ENCODE peak calls at places on chromosomes 12 and 14, in eight cellular contexts. Q, C, R, T, Y, P, V and M are unnamed samples.

GRCh38 chr12:70618371-70618770 is 18.9 kb downstream of the PTPRB start:
- DNase-seq in Q (no peak), C (no peak), R (no peak), T (no peak), Y (no peak), P (no peak), V (no peak), M (peak)

GRCh38 chr14:58501214-58501816 is 73.8 kb downstream of the KIAA0586 start:
- DNase-seq in Q (peak), C (peak), R (no peak), T (peak), Y (peak), P (peak), V (peak), M (peak)

GRCh38 chr12:79763748-79764452 is 73.1 kb upstream of the PAWR start:
- DNase-seq in Q (no peak), C (no peak), R (no peak), T (peak), Y (no peak), P (no peak), V (peak), M (peak)

GRCh38 chr12:126337556-126337955 is 1272.3 kb downstream of the AACS start:
- DNase-seq in Q (peak), C (peak), R (no peak), T (peak), Y (peak), P (peak), V (peak), M (peak)

GRCh38 chr14:59130472-59130871 is 58.0 kb upstream of the DAAM1 start:
- DNase-seq in Q (no peak), C (peak), R (no peak), T (no peak), Y (no peak), P (no peak), V (no peak), M (no peak)

GRCh38 chr14:89041245-89041585 is 216.8 kb downstream of the TTC8 start:
- DNase-seq in Q (no peak), C (no peak), R (no peak), T (no peak), Y (no peak), P (no peak), V (no peak), M (no peak)

GRCh38 chr12:103852498-103852992 is 11.5 kb upstream of the NT5DC3 start:
- DNase-seq in Q (no peak), C (peak), R (no peak), T (no peak), Y (no peak), P (peak), V (peak), M (no peak)

GRCh38 chr12:131460516-131460915 is 250.4 kb upstream of the SFSWAP start:
- DNase-seq in Q (no peak), C (no peak), R (no peak), T (no peak), Y (no peak), P (no peak), V (no peak), M (no peak)

GRCh38 chr12:9706081-9706685 is 26.7 kb downstream of the CLECL1 start:
- DNase-seq in Q (peak), C (no peak), R (no peak), T (no peak), Y (no peak), P (peak), V (no peak), M (no peak)

GRCh38 chr12:107329569-107330324 is 236.4 kb upstream of the CRY1 start:
- DNase-seq in Q (no peak), C (no peak), R (no peak), T (no peak), Y (peak), P (peak), V (no peak), M (peak)

GRCh38 chr14:93106541-93107156 is 9.1 kb downstream of the ITPK1 start:
- DNase-seq in Q (no peak), C (no peak), R (no peak), T (no peak), Y (no peak), P (no peak), V (no peak), M (no peak)

GRCh38 chr12:120737557-120738251 is 12.1 kb downstream of the ACADS start:
- DNase-seq in Q (no peak), C (no peak), R (no peak), T (no peak), Y (no peak), P (peak), V (peak), M (no peak)

GRCh38 chr12:105120551-105120950 is 13.0 kb downstream of the WASHC4 start:
- DNase-seq in Q (no peak), C (no peak), R (no peak), T (no peak), Y (peak), P (peak), V (peak), M (no peak)

GRCh38 chr12:25741917-25742316 is 188.8 kb upstream of the LMNTD1 start:
- DNase-seq in Q (no peak), C (no peak), R (no peak), T (no peak), Y (no peak), P (no peak), V (no peak), M (no peak)

GRCh38 chr14:38124496-38124895 is 83.2 kb upstream of the SSTR1 start:
- DNase-seq in Q (no peak), C (no peak), R (no peak), T (no peak), Y (no peak), P (no peak), V (no peak), M (no peak)

GRCh38 chr12:50708619-50709018 is 55.3 kb upstream of the ATF1 start:
- DNase-seq in Q (no peak), C (no peak), R (no peak), T (no peak), Y (no peak), P (no peak), V (no peak), M (no peak)

GRCh38 chr14:55097894-55098560 is 31.0 kb upstream of the LGALS3 start:
- DNase-seq in Q (peak), C (no peak), R (peak), T (no peak), Y (no peak), P (no peak), V (no peak), M (no peak)

GRCh38 chr12:12502813-12503146 is 59.9 kb downstream of the DUSP16 start:
- DNase-seq in Q (no peak), C (no peak), R (no peak), T (no peak), Y (no peak), P (no peak), V (no peak), M (no peak)

GRCh38 chr12:53287741-53288216 is 7.6 kb upstream of the PFDN5 start:
- DNase-seq in Q (peak), C (no peak), R (peak), T (peak), Y (peak), P (peak), V (peak), M (peak)

GRCh38 chr14:104870368-104871144 is 5.5 kb downstream of the CEP170B start:
- DNase-seq in Q (no peak), C (no peak), R (no peak), T (no peak), Y (no peak), P (no peak), V (no peak), M (no peak)

GRCh38 chr14:87503711-87504110 is 489.3 kb downstream of the GALC start:
- DNase-seq in Q (no peak), C (no peak), R (no peak), T (no peak), Y (no peak), P (no peak), V (no peak), M (no peak)

GRCh38 chr12:92360543-92360942 is 214.9 kb upstream of the BTG1 start:
- DNase-seq in Q (peak), C (no peak), R (no peak), T (no peak), Y (no peak), P (peak), V (no peak), M (no peak)

GRCh38 chr12:14785568-14785967 is 17.7 kb downstream of the WBP11 start:
- DNase-seq in Q (no peak), C (no peak), R (no peak), T (no peak), Y (no peak), P (no peak), V (no peak), M (no peak)

GRCh38 chr12:103881261-103881660 is 40.2 kb upstream of the NT5DC3 start:
- DNase-seq in Q (no peak), C (peak), R (no peak), T (no peak), Y (no peak), P (no peak), V (no peak), M (no peak)

GRCh38 chr14:31038521-31039166 is 12.5 kb upstream of the STRN3 start:
- DNase-seq in Q (no peak), C (peak), R (no peak), T (no peak), Y (no peak), P (no peak), V (peak), M (peak)

GRCh38 chr12:124088232-124088907 is 115.4 kb downstream of the ZNF664 start:
- DNase-seq in Q (no peak), C (no peak), R (no peak), T (no peak), Y (no peak), P (no peak), V (no peak), M (no peak)

GRCh38 chr14:94213021-94213420 is 38.9 kb downstream of the PPP4R4 start:
- DNase-seq in Q (no peak), C (peak), R (no peak), T (no peak), Y (peak), P (peak), V (peak), M (peak)

GRCh38 chr14:103762011-103762410 is 46.4 kb downstream of the ZFYVE21 start:
- DNase-seq in Q (no peak), C (no peak), R (no peak), T (no peak), Y (no peak), P (no peak), V (no peak), M (no peak)

GRCh38 chr12:51779876-51780275 is 68.6 kb downstream of the FIGNL2 start:
- DNase-seq in Q (no peak), C (no peak), R (no peak), T (no peak), Y (no peak), P (no peak), V (no peak), M (no peak)

GRCh38 chr12:90859591-90859990 is 95.4 kb downstream of the CCER1 start:
- DNase-seq in Q (no peak), C (no peak), R (no peak), T (no peak), Y (no peak), P (no peak), V (no peak), M (no peak)

GRCh38 chr14:50318031-50318626 is 6.0 kb downstream of the DMAC2L start:
- DNase-seq in Q (no peak), C (no peak), R (no peak), T (peak), Y (peak), P (peak), V (peak), M (peak)

GRCh38 chr14:57058319-57058718 is 210.4 kb downstream of the EXOC5 start:
- DNase-seq in Q (no peak), C (no peak), R (no peak), T (no peak), Y (no peak), P (no peak), V (no peak), M (no peak)
- TF ChIP-seq CTCF in Q (no peak), C (no peak), R (no peak), T (no peak), Y (no peak), P (no peak), V (no peak), M (no peak)

DNA sequence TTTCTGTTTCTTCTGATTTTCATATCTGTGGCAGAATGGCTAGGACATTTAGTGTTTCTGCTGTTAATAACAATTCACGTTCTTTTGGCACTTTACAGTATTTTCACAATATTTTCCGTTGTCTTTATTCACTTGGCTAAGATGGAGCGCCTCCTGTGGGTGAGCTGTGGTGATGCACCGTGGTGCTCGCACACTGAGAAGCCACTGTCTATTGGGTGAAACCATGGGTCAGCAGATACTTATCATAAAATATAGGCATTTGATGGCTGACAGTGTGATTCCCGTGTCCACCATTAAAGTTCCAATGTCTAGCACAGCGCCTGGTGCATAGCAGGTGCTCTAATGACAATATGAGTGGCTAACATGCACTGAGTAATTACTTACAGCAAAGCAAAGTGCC is 141.8 kb downstream of the VRK1 start:
- DNase-seq in Q (no peak), C (no peak), R (no peak), T (no peak), Y (no peak), P (no peak), V (no peak), M (no peak)
- TF ChIP-seq CTCF in Q (no peak), C (no peak), R (no peak), T (no peak), Y (peak), P (peak), V (peak), M (peak)

GRCh38 chr12:45893240-45893639 is 97.1 kb downstream of the SCAF11 start:
- DNase-seq in Q (no peak), C (peak), R (no peak), T (peak), Y (no peak), P (peak), V (no peak), M (no peak)
- TF ChIP-seq CTCF in Q (peak), C (peak), R (no peak), T (peak), Y (peak), P (peak), V (peak), M (no peak)

GRCh38 chr14:102472815-102473158 is 36.8 kb downstream of the ANKRD9 start:
- DNase-seq in Q (no peak), C (no peak), R (no peak), T (no peak), Y (no peak), P (no peak), V (no peak), M (no peak)

GRCh38 chr14:102473559-102473958 is 36.0 kb downstream of the ANKRD9 start:
- DNase-seq in Q (no peak), C (no peak), R (no peak), T (no peak), Y (no peak), P (no peak), V (no peak), M (no peak)

GRCh38 chr14:102464846-102465341 is 44.7 kb downstream of the ANKRD9 start:
- DNase-seq in Q (no peak), C (no peak), R (no peak), T (no peak), Y (no peak), P (no peak), V (no peak), M (no peak)

GRCh38 chr14:102471921-102472814 is 37.4 kb downstream of the ANKRD9 start:
- DNase-seq in Q (no peak), C (no peak), R (no peak), T (no peak), Y (no peak), P (no peak), V (no peak), M (no peak)

GRCh38 chr14:102469261-102469660 is 40.3 kb downstream of the ANKRD9 start:
- DNase-seq in Q (no peak), C (no peak), R (no peak), T (no peak), Y (no peak), P (no peak), V (no peak), M (no peak)
- TF ChIP-seq CTCF in Q (no peak), C (no peak), R (no peak), T (no peak), Y (no peak), P (no peak), V (no peak), M (no peak)